ENCODE peak calls at places on chromosomes 3 and 15, in four cellular contexts. One of them, this sample, is unnamed. For H3K4me1, the result is how much of the 10 kb centered on the place peaks cover.

GRCh38 chr3:24829632-24830229 is 335.1 kb upstream of the THRB start:
- DNase-seq in esophagus squamous epithelium: no peak
- DNase-seq in A549: peak
- DNase-seq in adrenal gland: no peak
- DNase-seq in this sample: no peak

GRCh38 chr15:39704684-39705083 is 78.0 kb downstream of the FSIP1 start:
- DNase-seq in esophagus squamous epithelium: no peak
- DNase-seq in A549: no peak
- DNase-seq in adrenal gland: no peak
- DNase-seq in this sample: no peak

GRCh38 chr3:177410734-177411133 is 213.5 kb upstream of the TBL1XR1 start:
- DNase-seq in esophagus squamous epithelium: no peak
- DNase-seq in A549: no peak
- DNase-seq in adrenal gland: no peak
- DNase-seq in this sample: no peak

GRCh38 chr15:39661776-39662175 is 80.9 kb downstream of the THBS1 start:
- DNase-seq in esophagus squamous epithelium: no peak
- DNase-seq in A549: no peak
- DNase-seq in adrenal gland: no peak
- DNase-seq in this sample: no peak

GRCh38 chr3:23822559-23822958 is 16.8 kb downstream of the UBE2E1 start:
- DNase-seq in esophagus squamous epithelium: no peak
- DNase-seq in A549: no peak
- DNase-seq in adrenal gland: no peak
- DNase-seq in this sample: no peak

GRCh38 chr3:149216195-149216869 is 5.3 kb downstream of the CP start:
- DNase-seq in esophagus squamous epithelium: no peak
- DNase-seq in A549: no peak
- DNase-seq in adrenal gland: no peak
- DNase-seq in this sample: no peak

GRCh38 chr3:119211193-119211592 is 29.5 kb downstream of the B4GALT4 start:
- DNase-seq in esophagus squamous epithelium: no peak
- DNase-seq in A549: peak
- DNase-seq in adrenal gland: no peak
- DNase-seq in this sample: no peak

GRCh38 chr3:74648102-74648501 is 33.6 kb upstream of the CNTN3 start:
- DNase-seq in esophagus squamous epithelium: no peak
- DNase-seq in A549: no peak
- DNase-seq in adrenal gland: no peak
- DNase-seq in this sample: no peak

GRCh38 chr3:119305271-119305670 is 11.1 kb downstream of the ARHGAP31 start:
- DNase-seq in esophagus squamous epithelium: no peak
- DNase-seq in A549: no peak
- DNase-seq in adrenal gland: no peak
- DNase-seq in this sample: no peak

DNA sequence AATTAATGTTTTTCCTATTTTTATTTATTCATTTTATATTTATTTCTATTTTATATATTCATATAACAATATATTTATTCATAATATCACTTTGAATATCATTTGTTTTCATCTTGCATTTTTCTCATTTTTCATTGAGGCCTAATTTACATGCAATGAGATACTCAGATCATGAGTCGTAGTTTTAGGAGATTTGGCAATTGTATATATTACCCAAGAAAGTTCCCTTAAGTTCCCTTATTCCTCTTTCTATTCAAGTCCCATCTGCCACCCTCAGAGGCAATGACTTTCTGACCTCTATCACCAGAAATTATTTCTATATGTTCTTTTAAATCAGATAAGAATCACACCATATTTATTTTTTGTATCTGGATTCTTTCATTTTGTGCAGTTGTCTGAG is 329.1 kb upstream of the TPRG1 start:
- DNase-seq in esophagus squamous epithelium: no peak
- DNase-seq in A549: no peak
- DNase-seq in adrenal gland: no peak
- DNase-seq in this sample: no peak
- H3K27ac ChIP-seq in esophagus squamous epithelium: no peak
- H3K27ac ChIP-seq in A549: no peak
- H3K27ac ChIP-seq in adrenal gland: no peak
- H3K27ac ChIP-seq in this sample: no peak

GRCh38 chr15:92621972-92622533 is 33.5 kb downstream of the FAM174B start:
- DNase-seq in esophagus squamous epithelium: no peak
- DNase-seq in A549: no peak
- DNase-seq in adrenal gland: no peak
- DNase-seq in this sample: no peak
- H3K4me1 ChIP-seq in esophagus squamous epithelium: half or more
- H3K4me1 ChIP-seq in A549: under half
- H3K4me1 ChIP-seq in adrenal gland: under half
- H3K4me1 ChIP-seq in this sample: under half

GRCh38 chr15:40845036-40845435 is 1.2 kb downstream of the SPINT1 start:
- DNase-seq in esophagus squamous epithelium: no peak
- DNase-seq in A549: no peak
- DNase-seq in adrenal gland: no peak
- DNase-seq in this sample: no peak

GRCh38 chr15:40844543-40844981 is 714 bp downstream of the SPINT1 start:
- DNase-seq in esophagus squamous epithelium: no peak
- DNase-seq in A549: no peak
- DNase-seq in adrenal gland: no peak
- DNase-seq in this sample: no peak

GRCh38 chr15:40846846-40847224 is 3.0 kb downstream of the SPINT1 start:
- DNase-seq in esophagus squamous epithelium: no peak
- DNase-seq in A549: no peak
- DNase-seq in adrenal gland: no peak
- DNase-seq in this sample: no peak

GRCh38 chr15:40843885-40844542 is at the start of gene SPINT1:
- DNase-seq in esophagus squamous epithelium: no peak
- DNase-seq in A549: no peak
- DNase-seq in adrenal gland: no peak
- DNase-seq in this sample: no peak

DNA sequence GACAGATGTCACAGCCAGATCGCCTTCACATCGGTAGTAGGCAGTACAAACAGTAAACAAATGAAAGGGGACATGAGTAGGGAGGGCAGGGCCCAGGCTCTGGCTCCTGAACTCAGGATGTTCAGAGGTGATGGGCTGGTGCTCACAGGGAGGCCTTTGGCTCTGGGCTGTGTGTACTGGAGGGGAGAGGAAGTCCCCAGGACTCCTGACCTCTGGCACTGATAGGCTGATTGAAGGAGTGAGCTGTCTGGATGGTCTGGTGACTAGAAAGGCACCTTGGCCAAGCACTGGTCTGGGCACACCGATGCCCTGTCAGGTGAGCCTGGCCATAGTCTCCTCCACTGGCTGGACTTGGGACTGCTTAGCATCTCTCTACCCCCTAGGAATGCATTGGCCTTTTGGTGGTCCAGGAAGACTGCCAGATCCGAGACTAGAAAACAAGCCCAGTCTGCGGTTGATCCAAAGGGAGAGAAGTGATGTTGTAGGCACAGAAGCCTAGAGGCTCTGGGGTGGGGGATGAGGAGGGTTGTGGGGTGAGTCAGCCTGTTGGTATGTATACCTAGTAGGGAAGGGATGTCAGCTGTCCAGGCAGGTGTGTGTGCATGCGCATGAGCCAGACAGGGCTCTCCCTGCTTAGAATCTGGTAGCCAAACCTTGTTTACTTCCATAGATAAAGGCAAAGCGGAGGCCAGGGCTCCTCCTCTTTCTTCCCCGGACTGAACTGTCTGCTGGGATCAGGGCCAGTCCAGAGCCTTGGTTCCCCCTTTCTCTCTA is 1.9 kb downstream of the SPINT1 start:
- DNase-seq in esophagus squamous epithelium: no peak
- DNase-seq in A549: no peak
- DNase-seq in adrenal gland: no peak
- DNase-seq in this sample: no peak
- TF ChIP-seq POLR2A in esophagus squamous epithelium: no peak
- TF ChIP-seq POLR2A in A549: no peak
- TF ChIP-seq POLR2A in adrenal gland: no peak
- TF ChIP-seq POLR2A in this sample: no peak

DNA sequence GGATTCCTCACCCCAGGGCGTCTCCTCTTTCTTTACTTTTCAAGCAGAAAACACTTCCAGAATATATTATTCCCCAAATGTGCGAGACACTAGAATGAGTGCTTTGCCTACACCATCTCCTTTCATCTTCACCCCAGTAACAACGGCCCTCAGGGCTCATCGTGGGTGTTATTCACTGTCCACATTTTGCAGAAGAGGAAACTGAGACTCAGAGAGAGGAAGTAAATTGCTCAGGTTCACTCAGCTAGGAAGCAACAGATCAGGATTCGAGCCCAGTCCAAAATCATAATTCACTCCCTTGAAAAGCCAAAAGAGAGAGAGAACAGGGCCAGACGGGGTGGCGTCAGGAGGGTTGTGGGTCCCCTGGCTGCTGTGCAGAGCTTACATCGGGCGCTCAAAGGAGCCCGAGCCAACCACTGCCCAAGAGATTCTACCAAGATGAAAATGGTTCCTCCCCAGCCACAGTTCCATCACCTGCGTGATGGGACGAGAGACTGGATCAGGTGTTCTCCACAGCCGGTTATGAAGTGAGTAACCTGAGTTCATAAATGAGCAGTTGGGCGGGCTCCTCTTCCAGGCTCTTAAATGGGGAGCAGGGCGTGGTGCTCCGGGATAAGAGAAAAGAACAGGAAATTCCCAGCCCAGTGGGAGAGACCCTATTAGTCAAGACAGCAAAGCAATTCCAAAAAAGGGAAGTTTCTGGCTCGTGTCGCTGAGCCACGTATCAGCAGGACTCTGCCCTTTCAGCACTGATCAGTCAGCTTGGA is 48.6 kb upstream of the FLNB start:
- DNase-seq in esophagus squamous epithelium: no peak
- DNase-seq in A549: no peak
- DNase-seq in adrenal gland: no peak
- DNase-seq in this sample: peak
- H3K27ac ChIP-seq in esophagus squamous epithelium: peak
- H3K27ac ChIP-seq in A549: peak
- H3K27ac ChIP-seq in adrenal gland: no peak
- H3K27ac ChIP-seq in this sample: peak

DNA sequence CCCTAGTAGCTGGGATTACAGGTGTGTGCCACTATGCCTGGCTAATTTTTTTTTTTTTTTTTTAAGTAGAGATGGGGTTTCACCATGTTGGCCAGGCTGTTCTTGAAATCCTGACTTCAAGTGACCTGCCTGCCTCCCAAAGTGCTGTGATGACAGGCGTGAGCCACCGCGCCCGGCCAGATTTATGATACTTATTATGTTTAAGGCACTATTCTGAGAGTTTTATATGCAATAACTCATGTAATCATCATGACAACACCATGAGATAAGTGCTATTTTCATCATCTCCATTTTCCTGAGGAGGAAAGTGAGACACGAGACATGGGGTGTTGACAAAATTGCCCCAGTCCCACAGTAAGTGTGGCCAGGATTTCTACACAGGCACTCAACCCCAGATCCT is 366.4 kb upstream of the TRIM42 start:
- DNase-seq in esophagus squamous epithelium: no peak
- DNase-seq in A549: no peak
- DNase-seq in adrenal gland: no peak
- DNase-seq in this sample: no peak
- H3K4me1 ChIP-seq in esophagus squamous epithelium: under half
- H3K4me1 ChIP-seq in A549: under half
- H3K4me1 ChIP-seq in adrenal gland: under half
- H3K4me1 ChIP-seq in this sample: under half

DNA sequence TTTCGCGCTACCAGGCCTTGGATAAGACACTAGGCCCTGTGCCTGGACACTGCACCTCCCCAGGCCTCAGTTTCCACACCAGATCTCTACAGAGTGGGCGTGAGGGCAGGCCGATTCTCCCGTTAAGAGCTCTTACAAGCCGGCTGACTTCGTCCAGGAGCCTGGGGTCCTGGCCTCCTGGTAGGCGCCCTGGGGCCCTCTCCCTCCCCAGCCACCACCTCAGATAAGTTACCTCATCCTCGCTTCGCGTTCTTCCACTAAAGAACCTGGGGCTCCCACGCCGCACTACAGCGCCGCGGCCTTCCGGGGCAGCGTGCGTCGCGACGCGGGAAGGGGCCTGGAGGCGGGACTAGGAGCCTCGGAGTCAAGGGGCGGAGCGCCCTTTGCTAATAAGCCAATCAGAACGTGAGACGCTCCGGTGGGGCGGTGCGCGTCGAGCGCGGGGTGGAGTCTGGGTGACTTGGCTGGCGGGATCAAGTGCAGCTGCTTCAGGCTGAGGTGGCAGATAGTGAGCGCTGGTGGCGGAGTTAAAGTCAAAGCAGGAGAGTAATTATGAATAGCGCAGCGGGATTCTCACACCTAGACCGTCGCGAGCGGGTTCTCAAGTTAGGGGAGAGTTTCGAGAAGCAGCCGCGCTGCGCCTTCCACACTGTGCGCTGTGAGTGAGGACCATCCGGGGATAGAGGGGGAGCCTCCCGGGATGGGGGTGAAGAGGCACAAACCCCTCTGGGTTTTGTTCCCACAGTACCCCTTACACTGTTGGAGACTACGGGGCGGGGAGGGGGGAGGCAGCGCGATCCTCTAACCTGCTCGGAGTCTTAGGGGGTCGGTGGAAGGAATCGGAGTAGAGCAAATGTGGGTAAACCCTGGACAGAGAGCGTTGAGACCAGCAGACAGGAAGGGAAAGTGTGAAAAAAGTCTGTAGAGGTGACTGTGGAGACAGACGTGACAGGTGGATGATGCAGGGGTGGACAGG is at the start of the genes EAF2 and IQCB1:
- DNase-seq in esophagus squamous epithelium: peak
- DNase-seq in A549: peak
- DNase-seq in adrenal gland: peak
- DNase-seq in this sample: peak
- TF ChIP-seq POLR2A in esophagus squamous epithelium: no peak
- TF ChIP-seq POLR2A in A549: peak
- TF ChIP-seq POLR2A in adrenal gland: peak
- TF ChIP-seq POLR2A in this sample: peak

DNA sequence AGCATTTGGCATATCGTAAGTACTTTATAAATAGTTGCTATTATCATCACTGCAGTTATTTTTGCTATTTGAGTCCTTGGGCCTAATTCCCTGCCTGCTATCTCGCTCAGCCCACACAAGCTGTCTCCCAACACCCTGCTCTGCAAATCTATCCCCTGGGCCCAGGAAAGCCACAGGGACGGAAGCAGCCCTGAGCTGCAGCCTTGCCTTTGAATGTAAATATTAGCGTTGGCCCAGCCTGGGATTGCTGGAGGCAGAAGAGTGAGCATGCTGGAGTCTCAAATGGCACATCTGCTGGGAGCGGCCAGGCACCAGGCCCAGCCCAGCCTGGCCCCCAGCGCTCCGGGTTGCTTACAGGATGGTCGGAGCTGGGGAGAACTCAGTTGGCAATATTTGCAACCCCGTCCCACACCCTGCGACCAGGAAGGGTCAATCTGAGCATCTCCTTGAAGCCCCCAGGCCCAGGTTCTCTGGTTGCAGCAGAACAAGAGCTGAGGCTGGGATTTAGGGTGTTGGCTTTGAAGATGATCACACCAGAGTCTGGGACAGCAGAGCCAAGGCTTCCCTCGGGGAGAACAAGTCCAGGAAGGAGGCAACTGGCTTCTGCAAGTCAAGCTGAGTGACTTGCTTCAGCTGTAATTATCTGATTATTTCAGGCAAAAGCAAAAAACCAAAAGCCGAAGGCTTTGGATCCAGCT is 529.6 kb downstream of the SHQ1 start:
- DNase-seq in esophagus squamous epithelium: no peak
- DNase-seq in A549: no peak
- DNase-seq in adrenal gland: no peak
- DNase-seq in this sample: peak
- H3K27ac ChIP-seq in esophagus squamous epithelium: no peak
- H3K27ac ChIP-seq in A549: no peak
- H3K27ac ChIP-seq in adrenal gland: no peak
- H3K27ac ChIP-seq in this sample: peak

GRCh38 chr15:67836955-67837354 is 2.9 kb downstream of the RNU6-1 start:
- DNase-seq in esophagus squamous epithelium: no peak
- DNase-seq in A549: no peak
- DNase-seq in adrenal gland: no peak
- DNase-seq in this sample: no peak
- H3K4me1 ChIP-seq in esophagus squamous epithelium: half or more
- H3K4me1 ChIP-seq in A549: under half
- H3K4me1 ChIP-seq in adrenal gland: under half
- H3K4me1 ChIP-seq in this sample: half or more

This sample was measured in heart left ventricle.